ENCODE peak calls at places on chromosome 7, in four cellular contexts. L, Y, B and M are unnamed samples.

GRCh38 chr7:151114151-151115090 is 28.1 kb downstream of the AGAP3 start:
- DNase-seq in B (no peak), Y (peak), L (no peak), M (no peak)

GRCh38 chr7:158394936-158395335 is 192.7 kb downstream of the PTPRN2 start:
- DNase-seq in B (no peak), L (peak), Y (peak), M (no peak)

GRCh38 chr7:13037216-13037615 is 349.8 kb downstream of the ARL4A start:
- DNase-seq in L (no peak), B (no peak), Y (no peak), M (no peak)

GRCh38 chr7:19051767-19052375 is 65.6 kb downstream of the TWIST1 start:
- DNase-seq in L (peak), Y (peak), B (no peak), M (no peak)

GRCh38 chr7:40675741-40676140 is 540.9 kb downstream of the SUGCT start:
- DNase-seq in Y (no peak), B (no peak), L (no peak), M (no peak)

GRCh38 chr7:36155811-36156361 is 2.8 kb downstream of the EEPD1 start:
- DNase-seq in B (no peak), Y (peak), L (no peak), M (no peak)

GRCh38 chr7:144531181-144531580 is 127.7 kb upstream of the NOBOX start:
- DNase-seq in B (no peak), L (no peak), Y (no peak), M (no peak)

GRCh38 chr7:100632951-100633717 is 8.2 kb downstream of the TFR2 start:
- DNase-seq in B (no peak), Y (peak), L (no peak), M (no peak)

GRCh38 chr7:140688341-140688740 is 8.2 kb upstream of the NDUFB2 start:
- DNase-seq in L (no peak), B (no peak), Y (no peak), M (no peak)

GRCh38 chr7:151740180-151740845 is 136.6 kb downstream of the PRKAG2 start:
- DNase-seq in L (no peak), B (no peak), Y (no peak), M (no peak)

GRCh38 chr7:80467069-80467468 is 44.8 kb downstream of the GNAT3 start:
- DNase-seq in B (no peak), L (no peak), Y (no peak), M (no peak)

GRCh38 chr7:149469806-149470205 is 8.9 kb upstream of the ZNF777 start:
- DNase-seq in L (no peak), B (no peak), Y (no peak), M (no peak)

GRCh38 chr7:151047979-151048763 is at the start of gene ASIC3:
- DNase-seq in Y (peak), B (no peak), L (no peak), M (no peak)

GRCh38 chr7:114218283-114218682 is 196.3 kb upstream of the FOXP2 start:
- DNase-seq in L (no peak), B (no peak), Y (no peak), M (no peak)

GRCh38 chr7:491292-491957 is 28.2 kb downstream of the PDGFA start:
- DNase-seq in L (no peak), Y (no peak), B (no peak), M (no peak)

GRCh38 chr7:150335774-150336112 is 5.7 kb downstream of the RARRES2 start:
- DNase-seq in L (no peak), B (no peak), Y (no peak), M (no peak)

GRCh38 chr7:28293529-28293835 is 112.9 kb upstream of the JAZF1 start:
- DNase-seq in Y (no peak), B (no peak), L (no peak), M (no peak)
- TF ChIP-seq EP300 in Y (no peak), B (no peak), L (no peak), M (no peak)

GRCh38 chr7:73741600-73741999 is 3.0 kb upstream of the ABHD11 start:
- DNase-seq in L (no peak), B (no peak), Y (no peak), M (no peak)

GRCh38 chr7:73742338-73742752 is 3.7 kb upstream of the ABHD11 start:
- DNase-seq in L (no peak), B (no peak), Y (no peak), M (no peak)

GRCh38 chr7:73749931-73750776 is 11.6 kb upstream of the ABHD11 start:
- DNase-seq in L (peak), Y (no peak), B (no peak), M (no peak)

GRCh38 chr7:73742753-73743641 is 4.4 kb upstream of the ABHD11 start:
- DNase-seq in Y (peak), L (no peak), B (peak), M (no peak)

GRCh38 chr7:73746378-73746777 is 7.8 kb upstream of the ABHD11 start:
- DNase-seq in Y (no peak), B (no peak), L (no peak), M (no peak)
- TF ChIP-seq EP300 in Y (no peak), B (no peak), L (no peak), M (no peak)

DNA sequence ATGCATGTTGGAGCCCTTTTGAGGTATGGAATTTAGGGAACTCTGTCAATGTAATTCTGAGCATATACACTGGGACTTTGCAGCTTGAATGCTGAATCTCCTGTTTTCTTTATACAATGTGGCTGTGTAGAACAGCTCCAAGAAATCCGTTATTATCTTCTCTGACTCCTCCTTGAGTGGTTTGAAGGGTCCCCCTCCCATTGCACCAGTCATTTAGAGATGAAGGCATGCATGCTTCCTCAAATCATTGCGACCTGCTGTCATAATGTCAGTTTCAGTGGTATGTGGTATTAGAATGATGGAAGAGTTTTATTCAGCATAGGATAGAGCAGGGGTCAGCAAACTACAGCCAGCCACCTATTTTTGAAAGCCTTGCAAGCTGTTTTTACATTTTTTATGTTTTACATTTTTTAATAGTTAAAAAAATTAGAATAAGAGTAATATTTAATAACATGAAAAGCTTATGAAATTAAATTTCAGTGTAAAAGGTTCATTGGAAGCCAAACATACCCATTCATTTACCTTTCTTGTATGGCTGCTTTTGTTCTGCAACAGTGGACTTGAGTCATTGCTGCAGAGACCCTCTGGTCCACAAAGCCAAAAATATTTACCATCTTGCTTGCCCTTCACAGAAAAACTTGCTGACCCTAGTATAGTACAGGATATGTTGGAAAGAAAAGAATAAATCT is 8.1 kb downstream of the STK17A start:
- DNase-seq in L (no peak), Y (no peak), B (no peak), M (no peak)
- TF ChIP-seq EP300 in L (no peak), Y (no peak), B (no peak), M (no peak)

GRCh38 chr7:79461660-79462059 is 8.2 kb upstream of the MAGI2 start:
- DNase-seq in Y (no peak), L (no peak), B (no peak), M (no peak)
- TF ChIP-seq EP300 in Y (no peak), L (no peak), B (no peak), M (no peak)

GRCh38 chr7:74272305-74273038 is 16.7 kb upstream of the CLIP2 start:
- DNase-seq in B (peak), Y (peak), L (peak), M (peak)
- TF ChIP-seq EP300 in B (no peak), Y (no peak), L (peak), M (peak)

GRCh38 chr7:74219416-74219815 is 9.6 kb downstream of the LAT2 start:
- DNase-seq in Y (no peak), L (no peak), B (no peak), M (no peak)

GRCh38 chr7:74215921-74216320 is 6.1 kb downstream of the LAT2 start:
- DNase-seq in B (no peak), L (no peak), Y (no peak), M (no peak)

GRCh38 chr7:74216361-74216761 is 6.6 kb downstream of the LAT2 start:
- DNase-seq in Y (no peak), L (no peak), B (no peak), M (no peak)

GRCh38 chr7:74218343-74218698 is 8.5 kb downstream of the LAT2 start:
- DNase-seq in B (no peak), Y (no peak), L (no peak), M (no peak)

DNA sequence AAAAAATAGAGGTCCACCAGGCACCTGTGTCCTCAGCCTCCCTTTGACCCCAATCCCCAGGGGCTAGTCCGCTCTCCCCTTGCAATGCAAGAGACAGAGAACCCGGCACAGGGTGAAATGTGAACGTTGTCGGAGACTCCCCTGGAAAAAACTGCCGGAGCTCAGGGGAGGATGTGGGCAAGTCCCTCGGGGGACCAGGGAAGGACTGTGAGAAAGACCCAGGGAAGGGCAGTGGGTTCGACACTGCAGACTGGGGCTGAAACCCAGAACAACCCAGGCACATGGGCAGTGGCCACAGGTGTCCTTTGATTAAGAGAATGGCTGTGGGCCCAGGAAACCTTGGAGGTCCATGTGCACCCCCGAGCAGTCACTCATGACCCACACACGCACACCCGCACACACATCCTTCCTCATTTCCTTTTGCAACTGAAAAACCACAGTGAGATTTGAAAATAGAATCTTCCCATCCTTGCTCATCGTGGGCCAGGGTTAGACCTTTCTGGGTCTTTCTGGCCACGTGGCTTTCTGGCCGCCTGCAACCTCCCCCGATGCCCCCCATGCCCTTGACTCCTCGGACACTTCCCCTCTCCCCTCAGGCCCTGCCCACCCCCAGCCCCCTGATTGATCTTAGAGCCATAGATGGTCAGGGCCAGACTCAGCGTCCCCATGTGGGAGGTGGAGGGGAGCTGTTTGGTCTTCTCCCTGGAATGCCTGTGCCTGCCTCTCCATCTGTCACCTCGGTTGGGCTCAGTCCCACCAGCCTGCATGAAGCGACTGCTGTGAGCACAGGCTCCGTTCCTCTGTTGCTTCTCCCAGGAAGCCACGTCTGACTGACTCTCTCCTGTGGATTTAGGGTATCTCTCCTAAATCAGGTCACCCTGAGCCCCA is 7.9 kb downstream of the LAT2 start:
- DNase-seq in B (no peak), L (no peak), Y (no peak), M (no peak)
- TF ChIP-seq EP300 in B (no peak), L (no peak), Y (no peak), M (peak)

GRCh38 chr7:92634924-92635519 is 44.8 kb upstream of the FAM133B start:
- DNase-seq in B (no peak), L (peak), Y (peak), M (no peak)
- TF ChIP-seq EP300 in B (no peak), L (no peak), Y (peak), M (peak)

DNA sequence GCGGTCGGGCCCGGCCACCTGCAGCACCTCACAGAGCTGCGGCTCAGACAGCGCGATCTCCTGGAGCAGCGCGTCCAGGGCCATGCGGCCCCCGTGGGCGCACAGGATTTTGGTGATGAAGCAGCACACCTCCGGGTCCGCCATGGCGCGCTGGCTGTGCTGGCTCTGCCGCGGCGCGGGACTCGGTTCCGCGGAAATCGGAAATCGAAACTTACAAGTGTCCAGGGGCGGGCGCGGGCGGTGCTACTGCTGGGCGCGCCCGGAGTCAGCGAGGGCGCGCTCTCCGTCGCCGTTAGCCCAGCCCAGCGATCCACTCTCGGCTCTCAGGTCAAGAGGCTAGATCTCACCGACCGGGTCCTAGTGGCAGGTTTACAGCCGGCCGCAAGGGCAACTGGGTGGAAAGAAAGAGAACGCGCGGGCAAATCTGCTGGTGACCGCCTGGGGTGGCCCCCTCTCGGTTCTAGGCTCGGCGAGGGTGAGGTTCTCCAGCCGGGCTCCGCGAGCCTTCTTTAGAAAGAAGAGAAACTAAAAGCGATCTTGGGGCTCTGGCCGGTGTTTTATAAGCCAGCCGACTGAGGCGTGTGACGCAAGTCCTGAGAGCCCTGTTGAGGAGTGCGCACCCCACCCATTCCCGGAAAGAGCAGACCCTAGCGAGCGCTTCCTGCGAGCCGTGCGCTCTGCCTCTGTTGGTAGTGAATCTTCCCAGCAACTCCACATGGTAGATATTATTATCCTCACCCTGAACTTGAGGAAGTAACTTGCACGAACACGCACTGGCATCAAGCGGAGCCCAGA is at the start of gene ZC3HAV1:
- DNase-seq in L (peak), B (peak), Y (peak), M (peak)
- TF ChIP-seq EP300 in L (no peak), B (no peak), Y (no peak), M (no peak)

GRCh38 chr7:106255246-106255645 is 29.5 kb downstream of the NAMPT start:
- DNase-seq in Y (no peak), L (no peak), B (no peak), M (no peak)
- TF ChIP-seq EP300 in Y (no peak), L (no peak), B (no peak), M (no peak)